ENCODE peak calls at places on chromosome 3, in five cellular contexts. L is psoas muscle, Y is DND-41, P is lower lobe of right lung, N is GM23248. D is an unnamed sample.

GRCh38 chr3:50516048-50516871 is 12.8 kb upstream of the CACNA2D2 start:
- DNase-seq in N (peak; percentile 13), Y (no peak), L (peak; percentile 56), P (peak; percentile 84), D (no peak)

GRCh38 chr3:44265815-44266214 is 24.1 kb downstream of the TOPAZ1 start:
- DNase-seq in N (no peak), Y (no peak), L (no peak), P (no peak), D (no peak)

GRCh38 chr3:138009476-138010272 is at the start of gene CLDN18:
- DNase-seq in P (peak; percentile 74), Y (no peak), L (no peak), N (no peak), D (no peak)

GRCh38 chr3:47491186-47491585 is 15.4 kb upstream of the SCAP start:
- DNase-seq in L (no peak), P (no peak), Y (no peak), N (no peak), D (no peak)

GRCh38 chr3:106452096-106452495 is 583.3 kb upstream of the CBLB start:
- DNase-seq in N (no peak), Y (no peak), P (no peak), L (no peak), D (no peak)

GRCh38 chr3:1348547-1348946 is 255.7 kb downstream of the CNTN6 start:
- DNase-seq in L (no peak), N (peak; percentile 8), Y (no peak), P (no peak), D (no peak)

GRCh38 chr3:45024601-45025262 is 1.4 kb upstream of the CLEC3B start:
- DNase-seq in N (no peak), Y (no peak), P (no peak), L (no peak), D (no peak)

GRCh38 chr3:177345049-177345972 is 148.0 kb upstream of the TBL1XR1 start:
- DNase-seq in Y (peak; percentile 87), P (peak; percentile 83), N (peak; percentile 97), L (peak; percentile 86), D (peak; percentile 21)

GRCh38 chr3:60096403-60096802 is 1046.6 kb upstream of the CFAP20DC start:
- DNase-seq in N (no peak), L (no peak), P (no peak), Y (no peak), D (no peak)

GRCh38 chr3:48088056-48088748 is 72.0 kb upstream of the MAP4 start:
- DNase-seq in Y (peak; percentile 33), P (no peak), L (no peak), N (peak; percentile 60), D (no peak)

GRCh38 chr3:123344941-123345594 is 103.8 kb downstream of the ADCY5 start:
- DNase-seq in L (no peak), P (no peak), Y (no peak), N (no peak), D (no peak)

GRCh38 chr3:51622868-51623267 is 48.2 kb upstream of the TEX264 start:
- DNase-seq in Y (no peak), P (no peak), N (peak; percentile 52), L (no peak), D (no peak)

GRCh38 chr3:67947808-67948508 is 293.5 kb upstream of the SUCLG2 start:
- DNase-seq in Y (peak; percentile 21), P (no peak), N (no peak), L (no peak), D (peak; percentile 45)

GRCh38 chr3:89565098-89565497 is 457.7 kb downstream of the EPHA3 start:
- DNase-seq in L (no peak), N (peak; percentile 28), Y (no peak), P (no peak), D (no peak)

GRCh38 chr3:52846427-52846983 is 11.7 kb upstream of the MUSTN1 start:
- DNase-seq in N (no peak), P (no peak), Y (no peak), L (no peak), D (no peak)

GRCh38 chr3:156678216-156678615 is 3.8 kb downstream of the TIPARP start:
- DNase-seq in Y (no peak), L (no peak), N (no peak), P (no peak), D (no peak)

GRCh38 chr3:100525753-100526612 is 33.6 kb downstream of the TMEM45A start:
- DNase-seq in N (peak; percentile 98), P (no peak), Y (no peak), L (peak; percentile 35), D (no peak)

GRCh38 chr3:40827942-40828688 is 303.4 kb downstream of the ZNF621 start:
- DNase-seq in Y (no peak), P (no peak), L (peak; percentile 59), N (peak; percentile 21), D (no peak)

GRCh38 chr3:63921741-63922482 is 9.7 kb upstream of the SCAANT1 start:
- DNase-seq in L (no peak), N (no peak), Y (no peak), P (no peak), D (no peak)

GRCh38 chr3:63927623-63928280 is 15.6 kb upstream of the SCAANT1 start:
- DNase-seq in L (no peak), P (no peak), Y (no peak), N (no peak), D (no peak)

GRCh38 chr3:63918321-63918720 is 6.1 kb upstream of the SCAANT1 start:
- DNase-seq in L (no peak), Y (no peak), P (no peak), N (peak; percentile 80), D (no peak)

GRCh38 chr3:63920001-63920400 is 7.8 kb upstream of the SCAANT1 start:
- DNase-seq in Y (no peak), P (no peak), L (no peak), N (no peak), D (no peak)

GRCh38 chr3:63922800-63923199 is 10.6 kb upstream of the SCAANT1 start:
- DNase-seq in L (no peak), N (no peak), P (no peak), Y (no peak), D (no peak)
- H3K4me1 ChIP-seq in L (no peaks in the 10 kb centered on the region), N (peaks cover 10% of the 10 kb centered on the region), P (peaks cover 15% of the 10 kb centered on the region), Y (no peaks in the 10 kb centered on the region), D (no peaks in the 10 kb centered on the region)

GRCh38 chr3:8646313-8646938 is 1.8 kb upstream of the SSUH2 start:
- DNase-seq in L (no peak), N (no peak), Y (no peak), P (no peak), D (no peak)
- H3K4me1 ChIP-seq in L (no peaks in the 10 kb centered on the region), N (no peaks in the 10 kb centered on the region), Y (no peaks in the 10 kb centered on the region), P (no peaks in the 10 kb centered on the region), D (no peaks in the 10 kb centered on the region)

GRCh38 chr3:170728181-170728580 is 141.8 kb downstream of the RPL22L1 start:
- DNase-seq in Y (no peak), N (no peak), L (no peak), P (no peak), D (no peak)
- H3K4me1 ChIP-seq in Y (no peaks in the 10 kb centered on the region), N (peaks cover 60% of the 10 kb centered on the region), L (no peaks in the 10 kb centered on the region), P (no peaks in the 10 kb centered on the region), D (no peaks in the 10 kb centered on the region)

GRCh38 chr3:29333520-29333919 is 52.6 kb downstream of the RBMS3 start:
- DNase-seq in Y (no peak), L (no peak), N (peak; percentile 73), P (no peak), D (no peak)
- H3K4me1 ChIP-seq in Y (no peaks in the 10 kb centered on the region), L (peaks cover 70% of the 10 kb centered on the region), N (peaks cover 83% of the 10 kb centered on the region), P (peaks cover 44% of the 10 kb centered on the region), D (no peaks in the 10 kb centered on the region)

DNA sequence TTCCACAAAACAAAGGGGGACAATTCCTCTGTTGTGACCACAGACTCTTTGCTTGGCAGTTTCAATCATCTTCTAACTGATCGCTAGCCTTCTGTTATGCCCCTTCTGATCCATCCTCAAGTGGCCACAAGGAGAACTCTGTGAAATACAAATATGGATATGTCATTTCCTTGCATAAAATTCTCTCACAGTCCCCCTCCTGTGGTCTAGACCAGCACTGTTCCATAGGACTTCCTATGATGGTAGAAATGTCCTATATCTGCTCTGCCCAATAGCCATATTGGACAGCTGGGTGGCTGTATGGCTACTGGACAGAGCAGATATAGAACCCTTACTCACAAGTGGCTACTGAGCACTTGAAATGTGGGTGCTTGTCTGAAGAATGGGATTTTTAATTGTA is 25.9 kb upstream of the SNRK start:
- DNase-seq in L (no peak), P (no peak), N (peak; percentile 11), Y (no peak), D (no peak)
- H3K4me1 ChIP-seq in L (no peaks in the 10 kb centered on the region), P (peaks cover 14% of the 10 kb centered on the region), N (no peaks in the 10 kb centered on the region), Y (no peaks in the 10 kb centered on the region), D (peaks cover 11% of the 10 kb centered on the region)

DNA sequence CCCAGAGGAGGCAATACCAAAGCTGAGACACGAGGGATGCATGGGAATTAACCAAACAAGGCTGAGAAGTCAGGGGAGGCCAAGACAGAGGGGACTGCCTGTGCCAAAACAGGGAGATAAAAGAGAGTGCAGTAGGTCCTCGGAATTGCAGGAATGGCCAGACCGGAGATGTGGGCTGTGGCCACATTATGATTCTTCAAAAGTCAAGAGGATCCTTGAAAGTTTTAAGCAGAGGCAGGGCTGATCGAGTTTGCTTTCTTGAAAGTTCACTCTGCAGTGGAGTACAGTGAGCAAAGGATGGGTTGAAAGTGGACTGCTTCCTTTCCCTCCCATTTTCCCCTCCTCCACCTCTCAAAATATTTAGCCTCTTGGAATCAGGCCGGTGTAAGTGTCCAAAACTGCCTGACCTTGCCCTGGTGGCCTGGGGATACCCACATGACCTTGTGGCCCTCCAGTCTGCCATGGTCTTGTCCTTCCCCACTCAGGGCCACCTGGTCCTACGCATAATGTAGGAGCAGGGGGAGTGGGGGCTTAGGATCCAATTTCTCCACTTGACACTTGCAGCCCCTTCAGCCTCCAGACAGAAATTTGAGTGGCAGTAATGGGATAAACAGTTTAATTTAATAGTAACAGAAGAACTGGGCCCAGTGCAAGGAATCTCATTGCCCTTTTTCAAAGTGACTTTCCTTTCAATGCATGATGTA is 74.1 kb upstream of the ADAMTS9 start:
- DNase-seq in P (no peak), N (no peak), L (no peak), Y (no peak), D (no peak)
- H3K4me1 ChIP-seq in P (peaks cover 41% of the 10 kb centered on the region), N (no peaks in the 10 kb centered on the region), L (peaks cover 36% of the 10 kb centered on the region), Y (no peaks in the 10 kb centered on the region), D (no peaks in the 10 kb centered on the region)

GRCh38 chr3:150419959-150420358 is 11.9 kb downstream of the TSC22D2 start:
- DNase-seq in N (no peak), Y (no peak), P (no peak), L (no peak), D (no peak)
- H3K4me1 ChIP-seq in N (peaks cover 80% of the 10 kb centered on the region), Y (peaks cover 11% of the 10 kb centered on the region), P (peaks cover 70% of the 10 kb centered on the region), L (peaks cover 65% of the 10 kb centered on the region), D (peaks cover 39% of the 10 kb centered on the region)

GRCh38 chr3:98962951-98963350 is 61.5 kb upstream of the DCBLD2 start:
- DNase-seq in P (no peak), N (peak; percentile 69), L (no peak), Y (no peak), D (no peak)

GRCh38 chr3:98961161-98962155 is 60.0 kb upstream of the DCBLD2 start:
- DNase-seq in Y (no peak), L (no peak), N (peak; percentile 87), P (no peak), D (no peak)

GRCh38 chr3:98966434-98966833 is 64.9 kb upstream of the DCBLD2 start:
- DNase-seq in L (no peak), P (no peak), N (no peak), Y (no peak), D (no peak)

GRCh38 chr3:98964784-98965183 is 63.3 kb upstream of the DCBLD2 start:
- DNase-seq in N (no peak), P (no peak), Y (no peak), L (no peak), D (no peak)

GRCh38 chr3:98962189-98962930 is 60.9 kb upstream of the DCBLD2 start:
- DNase-seq in L (no peak), Y (no peak), N (peak; percentile 93), P (no peak), D (no peak)
- H3K4me1 ChIP-seq in L (no peaks in the 10 kb centered on the region), Y (no peaks in the 10 kb centered on the region), N (peaks cover 41% of the 10 kb centered on the region), P (no peaks in the 10 kb centered on the region), D (no peaks in the 10 kb centered on the region)

GRCh38 chr3:193941486-193941885 is 194.5 kb upstream of the HES1 start:
- DNase-seq in P (no peak), Y (no peak), N (no peak), L (no peak), D (no peak)
- H3K4me1 ChIP-seq in P (no peaks in the 10 kb centered on the region), Y (no peaks in the 10 kb centered on the region), N (no peaks in the 10 kb centered on the region), L (no peaks in the 10 kb centered on the region), D (no peaks in the 10 kb centered on the region)